ENCODE peak calls at places on chromosomes 5 and 9, in five cellular contexts. M is sigmoid colon, S is posterior vena cava, U is posterior cingulate gyrus, Y is hepatocyte. Z is an unnamed sample.

GRCh38 chr5:33291216-33292000 is 149.4 kb upstream of the TARS1 start:
- DNase-seq in Y (no peak), U (no peak), M (no peak), S (no peak), Z (no peak)

GRCh38 chr9:96344458-96345180 is 38.9 kb downstream of the SLC35D2 start:
- DNase-seq in M (peak; percentile 87), Y (peak; percentile 88), U (no peak), S (no peak), Z (peak; percentile 27)

GRCh38 chr5:172453986-172454354 is 355 bp downstream of the SH3PXD2B start:
- DNase-seq in U (peak; percentile 86), M (peak; percentile 87), S (peak; percentile 86), Y (peak; percentile 78), Z (no peak)

GRCh38 chr9:4152876-4153275 is 147.0 kb downstream of the GLIS3 start:
- DNase-seq in S (no peak), U (no peak), M (no peak), Y (no peak), Z (no peak)

GRCh38 chr5:173549644-173550043 is 66.8 kb downstream of the BOD1 start:
- DNase-seq in U (no peak), S (no peak), Y (no peak), M (no peak), Z (no peak)

GRCh38 chr5:149386166-149386565 is 7.1 kb upstream of the IL17B start:
- DNase-seq in U (no peak), S (peak; percentile 31), Y (no peak), M (peak; percentile 74), Z (no peak)

GRCh38 chr5:24222866-24223265 is 421.9 kb downstream of the CDH10 start:
- DNase-seq in S (no peak), Y (no peak), M (no peak), U (no peak), Z (no peak)

GRCh38 chr5:36826694-36827093 is 49.9 kb upstream of the NIPBL start:
- DNase-seq in S (no peak), Y (no peak), M (no peak), U (no peak), Z (no peak)